ENCODE peak calls at places on chromosomes 11 and 22, in five cellular contexts. D is breast epithelium, J is transverse colon, R is endothelial cell of umbilical vein, K is sigmoid colon. C is an unnamed sample.

GRCh38 chr11:47143322-47143721 is 33.4 kb downstream of the ARFGAP2 start:
- DNase-seq in D (peak), J (no peak), R (peak), K (peak), C (no peak)

GRCh38 chr11:43359432-43359818 is 705 bp downstream of the TTC17 start:
- DNase-seq in D (no peak), J (peak), R (peak), K (no peak), C (no peak)

GRCh38 chr11:65538232-65538914 is 13.5 kb downstream of the SCYL1 start:
- DNase-seq in D (no peak), J (no peak), R (no peak), K (peak), C (no peak)

GRCh38 chr11:2761131-2762030 is 61.6 kb upstream of the KCNQ1OT1 start:
- DNase-seq in D (peak), J (peak), R (no peak), K (peak), C (peak)

GRCh38 chr22:48724899-48725298 is 1102.8 kb downstream of the BRD1 start:
- DNase-seq in D (no peak), J (no peak), R (no peak), K (no peak), C (no peak)

GRCh38 chr22:25745341-25746011 is 3.5 kb downstream of the MYO18B start:
- DNase-seq in D (no peak), J (no peak), R (no peak), K (peak), C (no peak)

GRCh38 chr22:50604623-50605348 is 4.2 kb downstream of the MAPK8IP2 start:
- DNase-seq in D (no peak), J (no peak), R (no peak), K (peak), C (no peak)

GRCh38 chr11:36129955-36130354 is 159.3 kb downstream of the COMMD9 start:
- DNase-seq in D (no peak), J (no peak), R (no peak), K (no peak), C (no peak)

GRCh38 chr22:44365832-44366231 is 53.1 kb upstream of the SHISAL1 start:
- DNase-seq in D (no peak), J (no peak), R (no peak), K (peak), C (no peak)

GRCh38 chr22:19289475-19290161 is 1.9 kb downstream of the CLTCL1 start:
- DNase-seq in D (no peak), J (no peak), R (no peak), K (no peak), C (peak)

GRCh38 chr22:30718491-30718890 is 23.8 kb downstream of the OSBP2 start:
- DNase-seq in D (no peak), J (no peak), R (no peak), K (no peak), C (no peak)

GRCh38 chr11:131867457-131868257 is 497.2 kb downstream of the NTM start:
- DNase-seq in D (peak), J (peak), R (peak), K (peak), C (no peak)

GRCh38 chr11:63622318-63622717 is 8.1 kb upstream of the PLAAT3 start:
- DNase-seq in D (no peak), J (no peak), R (no peak), K (no peak), C (no peak)

GRCh38 chr11:62430350-62430749 is 11.5 kb downstream of the SCGB1A1 start:
- DNase-seq in D (no peak), J (no peak), R (no peak), K (no peak), C (no peak)

GRCh38 chr11:12692238-12693074 is 18.2 kb downstream of the TEAD1 start:
- DNase-seq in D (peak), J (peak), R (peak), K (peak), C (no peak)

GRCh38 chr11:17400048-17400775 is 11.8 kb upstream of the KCNJ11 start:
- DNase-seq in D (no peak), J (no peak), R (no peak), K (no peak), C (no peak)

GRCh38 chr11:66421492-66422205 is 814 bp downstream of the NPAS4 start:
- DNase-seq in D (peak), J (peak), R (peak), K (peak), C (peak)

GRCh38 chr11:111819161-111820058 is 52.0 kb downstream of the ALG9 start:
- DNase-seq in D (no peak), J (peak), R (peak), K (no peak), C (no peak)
- TF ChIP-seq POLR2AphosphoS5 in D (no peak), J (peak), R (no peak), K (peak), C (peak)

GRCh38 chr22:42676059-42676607 is 26.9 kb upstream of the CYB5R3 start:
- DNase-seq in D (no peak), J (no peak), R (peak), K (no peak), C (no peak)
- TF ChIP-seq POLR2AphosphoS5 in D (peak), J (no peak), R (no peak), K (peak), C (no peak)

DNA sequence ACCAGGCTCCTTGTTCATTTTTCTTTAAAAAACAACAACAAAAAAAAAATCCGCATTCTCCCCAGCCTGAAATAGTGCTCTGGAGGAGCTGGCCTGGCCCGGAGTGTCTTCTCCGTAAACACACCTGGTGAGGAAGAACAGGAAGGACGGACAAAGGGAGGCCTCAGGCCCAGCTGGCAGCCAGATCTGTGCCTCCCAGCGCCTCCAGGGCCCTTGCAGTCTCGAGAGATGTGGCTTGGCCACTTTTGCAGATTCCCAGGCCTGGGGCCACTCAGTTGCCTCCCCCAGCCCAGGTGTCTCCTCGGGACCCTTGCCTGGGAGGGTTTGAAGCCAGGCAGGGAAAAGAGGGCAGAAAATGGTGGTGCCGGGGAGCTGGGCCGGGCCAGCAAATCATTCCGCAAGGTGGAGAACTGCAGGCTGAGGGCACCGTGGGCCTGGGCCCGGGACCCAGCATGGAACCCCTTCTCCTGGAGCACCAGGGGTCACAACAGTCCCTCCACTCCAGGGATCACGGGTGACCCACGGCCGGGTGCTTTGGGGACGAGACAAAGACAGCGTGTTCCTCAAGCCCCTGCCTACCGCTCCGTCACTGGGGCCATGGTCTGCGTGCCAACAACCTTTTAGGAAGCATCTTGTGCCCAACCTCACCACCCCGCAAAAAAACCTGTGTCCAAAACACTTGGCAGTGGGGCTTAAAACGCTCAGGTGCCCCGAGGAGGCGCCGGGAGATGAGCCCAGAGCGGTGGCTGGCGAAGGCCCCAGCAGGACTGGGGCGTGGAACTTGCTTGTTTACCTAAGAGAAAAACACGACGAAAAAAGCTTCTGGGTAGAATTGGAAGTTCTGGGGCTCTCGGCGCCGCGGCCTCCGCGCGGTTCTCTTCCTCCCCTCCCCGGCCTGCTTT is 67.1 kb upstream of the WNT7B start:
- DNase-seq in D (peak), J (peak), R (peak), K (peak), C (no peak)
- TF ChIP-seq POLR2AphosphoS5 in D (no peak), J (peak), R (no peak), K (no peak), C (peak)

DNA sequence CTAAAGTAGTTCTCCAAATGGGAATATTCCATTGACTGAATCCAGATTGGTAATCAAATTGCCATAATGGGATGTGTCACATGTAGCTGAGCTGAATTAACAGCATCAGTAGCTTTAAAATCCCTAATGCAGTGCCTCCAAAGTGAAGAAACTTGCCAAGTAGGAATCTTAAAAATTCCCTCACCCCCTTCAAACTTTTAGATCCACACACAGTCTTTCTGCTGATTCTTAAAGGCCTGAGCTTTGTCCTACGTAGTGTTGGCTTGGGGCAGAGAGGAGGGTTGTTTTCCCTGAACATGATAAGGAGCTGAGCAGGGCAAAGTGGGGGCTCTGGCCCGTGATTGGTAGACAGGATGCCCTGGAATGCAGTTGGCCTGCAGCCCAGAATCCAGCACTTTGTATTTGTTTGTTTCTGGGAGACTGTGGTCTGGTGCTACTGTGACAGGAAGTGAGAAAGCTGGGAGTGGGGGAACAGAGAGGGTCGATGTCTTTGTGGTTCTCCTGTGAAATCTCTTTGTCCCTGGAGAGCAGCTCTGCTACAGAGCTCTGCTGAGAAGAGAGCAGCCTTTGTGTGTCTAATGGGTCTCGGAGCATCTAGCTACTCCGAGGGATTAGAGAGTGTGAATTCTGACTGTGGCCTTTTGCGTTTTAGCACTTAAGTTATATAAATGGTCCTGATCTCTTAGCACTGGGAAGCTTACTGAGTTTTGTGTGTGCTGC is 16.9 kb downstream of the CTNND1 start:
- DNase-seq in D (peak), J (peak), R (peak), K (peak), C (peak)
- TF ChIP-seq POLR2AphosphoS5 in D (peak), J (peak), R (peak), K (peak), C (peak)

DNA sequence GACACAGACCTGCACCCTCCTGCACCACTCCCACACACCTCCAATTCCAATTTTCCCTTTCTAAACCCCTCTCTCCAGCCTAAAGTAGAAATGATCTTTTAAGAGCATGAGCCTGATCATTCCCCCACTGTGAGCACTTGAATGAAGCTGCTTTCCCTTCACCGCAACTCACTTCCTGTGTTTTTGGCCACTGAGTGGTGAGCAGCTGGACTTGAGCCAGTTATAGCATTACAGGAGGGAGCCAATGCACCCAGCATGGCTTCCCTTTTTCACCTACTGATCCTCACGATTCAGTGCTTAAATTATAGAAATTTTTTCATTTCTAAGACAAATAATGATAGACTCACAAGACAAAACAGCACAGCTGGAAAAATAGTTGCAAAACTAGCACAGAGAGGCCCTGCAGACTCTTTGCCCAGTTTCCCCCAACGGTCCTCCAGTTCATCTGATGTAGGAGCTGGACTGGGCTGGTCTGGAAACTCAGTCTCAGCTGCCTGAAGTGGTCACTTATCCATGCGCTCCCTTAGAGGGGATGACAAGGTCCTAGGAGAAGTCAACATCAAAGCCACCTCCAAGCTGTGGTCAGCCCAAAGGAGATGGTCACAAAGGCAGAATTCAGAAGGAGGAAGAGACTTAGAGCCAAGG is 9.8 kb upstream of the APOL4 start:
- DNase-seq in D (no peak), J (no peak), R (peak), K (no peak), C (no peak)
- TF ChIP-seq POLR2AphosphoS5 in D (no peak), J (no peak), R (no peak), K (no peak), C (no peak)

GRCh38 chr11:69962152-69962551 is 116.0 kb upstream of the ANO1 start:
- DNase-seq in D (no peak), J (peak), R (peak), K (no peak), C (no peak)
- TF ChIP-seq POLR2AphosphoS5 in D (no peak), J (no peak), R (no peak), K (no peak), C (no peak)